ENCODE peak calls at places on chromosomes 7 and 10, in eight cellular contexts. G is testis; S is ELR; Q is stimulated activated CD4-positive, alpha-beta T cell treated with anti-CD3 and anti-CD28 coated beads, Interleukin-15, amount 100 ng/mL, for 1 hour; N is SW 1271; H is effector CD8-positive, alpha-beta T cell; D is stimulated activated naive CD8-positive, alpha-beta T cell treated with anti-CD3 and anti-CD28 coated beads, Interleukin-15, amount 100 ng/mL, for 72 hours; L is activated effector memory CD4-positive, alpha-beta T cell treated with Interleukin-2 at 50 U/mL for 16 hours. C is an unnamed sample.

GRCh38 chr10:4057725-4058513 is 272.9 kb upstream of the KLF6 start:
- DNase-seq in G (no peak), S (no peak), Q (no peak), N (no peak), H (no peak), D (no peak), L (no peak), C (no peak)

GRCh38 chr10:79488870-79489269 is 23.5 kb upstream of the EIF5AL1 start:
- DNase-seq in G (no peak), S (no peak), Q (no peak), N (no peak), H (no peak), D (no peak), L (no peak), C (no peak)

GRCh38 chr10:72665925-72666324 is 26.0 kb upstream of the MCU start:
- DNase-seq in G (no peak), S (peak), Q (no peak), N (no peak), H (no peak), D (no peak), L (no peak), C (no peak)

GRCh38 chr10:28137907-28138880 is 139.3 kb upstream of the ODAD2 start:
- DNase-seq in G (no peak), S (peak), Q (no peak), N (peak), H (no peak), D (no peak), L (no peak), C (no peak)

GRCh38 chr7:128974241-128974934 is 36.7 kb downstream of the IRF5 start:
- DNase-seq in G (no peak), S (no peak), Q (no peak), N (no peak), H (no peak), D (no peak), L (no peak), C (no peak)

GRCh38 chr7:26620352-26620751 is 244.0 kb downstream of the SKAP2 start:
- DNase-seq in G (no peak), S (peak), Q (no peak), N (no peak), H (no peak), D (no peak), L (no peak), C (no peak)

GRCh38 chr10:5396545-5396944 is 8.1 kb downstream of the TUBAL3 start:
- DNase-seq in G (no peak), S (no peak), Q (no peak), N (no peak), H (no peak), D (no peak), L (no peak), C (no peak)

GRCh38 chr10:69474688-69475432 is 23.6 kb downstream of the TSPAN15 start:
- DNase-seq in G (no peak), S (peak), Q (no peak), N (no peak), H (no peak), D (no peak), L (no peak), C (no peak)

GRCh38 chr10:79444243-79445119 is 943 bp downstream of the ZCCHC24 start:
- DNase-seq in G (peak), S (peak), Q (peak), N (no peak), H (peak), D (peak), L (peak), C (peak)

C was measured in naive thymus-derived CD8-positive, alpha-beta T cell.